ENCODE peak calls at places on chromosomes 16 and 17, in six cellular contexts. M is EL, T is astrocyte, P is non-pigmented ciliary epithelial cell, E is kidney tubule cell, V is WTC11. S is an unnamed sample.

GRCh38 chr16:71247478-71247877 is 17.0 kb upstream of the HYDIN start:
- DNase-seq in M (no peak), T (no peak), P (no peak), E (no peak), V (no peak), S (no peak)

GRCh38 chr17:57553991-57554825 is 190.9 kb downstream of the CCDC182 start:
- DNase-seq in M (no peak), T (peak; percentile 42), P (no peak), E (peak; percentile 19), V (peak; percentile 66), S (no peak)

GRCh38 chr17:37764383-37764782 is 19.5 kb upstream of the HNF1B start:
- DNase-seq in M (no peak), T (no peak), P (no peak), E (no peak), V (no peak), S (no peak)

GRCh38 chr16:66483689-66484452 is 56.8 kb downstream of the BEAN1 start:
- DNase-seq in M (peak; percentile 70), T (peak; percentile 30), P (no peak), E (peak; percentile 77), V (peak; percentile 91), S (peak; percentile 51)

GRCh38 chr16:81554993-81555392 is 110.4 kb downstream of the CMIP start:
- DNase-seq in M (no peak), T (no peak), P (no peak), E (no peak), V (no peak), S (no peak)

GRCh38 chr17:66129759-66130158 is 62.2 kb downstream of the CEP112 start:
- DNase-seq in M (no peak), T (no peak), P (no peak), E (no peak), V (no peak), S (no peak)

GRCh38 chr17:9115446-9116265 is 94.3 kb downstream of the NTN1 start:
- DNase-seq in M (peak; percentile 78), T (peak; percentile 56), P (peak; percentile 14), E (peak; percentile 62), V (peak; percentile 79), S (no peak)

GRCh38 chr16:88437367-88437964 is 15.6 kb upstream of the ZFPM1 start:
- DNase-seq in M (peak; percentile 18), T (no peak), P (no peak), E (peak; percentile 45), V (peak; percentile 93), S (peak; percentile 36)

GRCh38 chr16:66228791-66229190 is 137.7 kb upstream of the CDH5 start:
- DNase-seq in M (no peak), T (peak; percentile 46), P (no peak), E (no peak), V (no peak), S (no peak)

GRCh38 chr16:15498427-15499175 is 64.2 kb downstream of the BMERB1 start:
- DNase-seq in M (no peak), T (peak; percentile 35), P (no peak), E (no peak), V (no peak), S (no peak)

GRCh38 chr16:67104061-67104460 is 5.7 kb upstream of the PHAF1 start:
- DNase-seq in M (peak; percentile 50), T (no peak), P (no peak), E (peak; percentile 52), V (peak; percentile 60), S (no peak)

GRCh38 chr17:33204156-33204555 is 88.9 kb downstream of the ASIC2 start:
- DNase-seq in M (no peak), T (no peak), P (no peak), E (no peak), V (no peak), S (no peak)

GRCh38 chr17:75518201-75518600 is 1.9 kb downstream of the TSEN54 start:
- DNase-seq in M (no peak), T (no peak), P (no peak), E (no peak), V (no peak), S (no peak)

GRCh38 chr17:52995127-52995526 is 827.6 kb upstream of the KIF2B start:
- DNase-seq in M (no peak), T (no peak), P (no peak), E (no peak), V (no peak), S (no peak)

GRCh38 chr16:67015317-67015731 is 13.6 kb upstream of the CBFB start:
- DNase-seq in M (no peak), T (no peak), P (no peak), E (peak; percentile 26), V (no peak), S (no peak)

GRCh38 chr17:71845354-71845753 is 275.5 kb upstream of the SOX9 start:
- DNase-seq in M (no peak), T (no peak), P (no peak), E (no peak), V (no peak), S (no peak)

GRCh38 chr17:36731091-36731490 is 129.7 kb downstream of the MRM1 start:
- DNase-seq in M (no peak), T (no peak), P (no peak), E (no peak), V (no peak), S (no peak)

GRCh38 chr17:49762148-49762941 is 1.6 kb downstream of the FAM117A start:
- DNase-seq in M (peak; percentile 30), T (no peak), P (no peak), E (peak; percentile 72), V (no peak), S (peak; percentile 79)

GRCh38 chr17:70184770-70185169 is 15.4 kb downstream of the KCNJ2 start:
- DNase-seq in M (peak; percentile 67), T (peak; percentile 45), P (no peak), E (peak; percentile 59), V (no peak), S (peak; percentile 76)

GRCh38 chr16:72910875-72911274 is 137.1 kb downstream of the ZFHX3 start:
- DNase-seq in M (no peak), T (no peak), P (no peak), E (no peak), V (no peak), S (no peak)

GRCh38 chr16:13036600-13036999 is 135.2 kb downstream of the SHISA9 start:
- DNase-seq in M (peak; percentile 1), T (peak; percentile 14), P (peak; percentile 11), E (peak; percentile 56), V (peak; percentile 70), S (peak; percentile 41)

GRCh38 chr16:19804538-19805323 is 79.9 kb downstream of the GPRC5B start:
- DNase-seq in M (no peak), T (no peak), P (no peak), E (peak; percentile 80), V (peak; percentile 55), S (peak; percentile 46)

GRCh38 chr17:3667366-3668278 is 756 bp downstream of the TAX1BP3 start:
- DNase-seq in M (peak; percentile 96), T (peak; percentile 81), P (peak; percentile 50), E (peak; percentile 94), V (peak; percentile 73), S (peak; percentile 84)

GRCh38 chr16:30421010-30421409 is 8.8 kb downstream of the DCTPP1 start:
- DNase-seq in M (no peak), T (no peak), P (no peak), E (no peak), V (no peak), S (no peak)

GRCh38 chr17:55285340-55286301 is 20.9 kb downstream of the HLF start:
- DNase-seq in M (peak; percentile 20), T (peak; percentile 27), P (no peak), E (peak; percentile 57), V (no peak), S (no peak)

S was measured in mammary epithelial cell.